ENCODE peak calls at places on chromosomes 5 and 9, in four cellular contexts. M, C, A and I are unnamed samples.
A peak's percentile ranks its signal among the peaks of the same experiment; 100 is the strongest.

GRCh38 chr5:83469075-83469474 is 2.5 kb upstream of the VCAN start:
- DNase-seq in M (no peak), C (no peak), A (no peak), I (no peak)

GRCh38 chr9:3478549-3478953 is 47.2 kb downstream of the RFX3 start:
- DNase-seq in M (no peak), C (no peak), A (no peak), I (peak; percentile 78)

GRCh38 chr5:41869150-41869738 is 981 bp downstream of the OXCT1 start:
- DNase-seq in M (peak; percentile 91), C (no peak), A (peak; percentile 56), I (peak; percentile 42)

GRCh38 chr9:5578698-5579085 is 50.2 kb upstream of the RIC1 start:
- DNase-seq in M (no peak), C (no peak), A (no peak), I (peak; percentile 38)

GRCh38 chr9:121835581-121836381 is 184.3 kb downstream of the DAB2IP start:
- DNase-seq in M (peak; percentile 30), C (no peak), A (no peak), I (no peak)

GRCh38 chr9:120394058-120394669 is 185.8 kb downstream of the CDK5RAP2 start:
- DNase-seq in M (peak; percentile 36), C (peak; percentile 79), A (no peak), I (peak; percentile 89)

GRCh38 chr9:32004431-32005076 is 379.9 kb upstream of the ACO1 start:
- DNase-seq in M (no peak), C (no peak), A (no peak), I (no peak)

GRCh38 chr9:4237748-4238511 is 61.9 kb downstream of the GLIS3 start:
- DNase-seq in M (no peak), C (no peak), A (peak; percentile 83), I (no peak)

GRCh38 chr9:5879419-5880181 is 11.1 kb upstream of the MLANA start:
- DNase-seq in M (no peak), C (peak; percentile 56), A (peak; percentile 8), I (peak; percentile 89)

GRCh38 chr9:126677188-126678084 is 63.7 kb downstream of the LMX1B start:
- DNase-seq in M (no peak), C (no peak), A (peak; percentile 36), I (no peak)

GRCh38 chr5:154945695-154946301 is 4.9 kb downstream of the MRPL22 start:
- DNase-seq in M (no peak), C (no peak), A (peak; percentile 20), I (no peak)

GRCh38 chr5:139472410-139473030 is 1.7 kb downstream of the SMIM33 start:
- DNase-seq in M (no peak), C (no peak), A (no peak), I (no peak)

GRCh38 chr5:153441997-153442396 is 48.5 kb upstream of the GRIA1 start:
- DNase-seq in M (no peak), C (no peak), A (no peak), I (no peak)

GRCh38 chr5:4104831-4105597 is 509.4 kb downstream of the IRX1 start:
- DNase-seq in M (no peak), C (no peak), A (no peak), I (no peak)

GRCh38 chr9:96758845-96759673 is 18.8 kb downstream of the ZNF510 start:
- DNase-seq in M (no peak), C (no peak), A (no peak), I (no peak)

GRCh38 chr9:125428515-125429467 is 167.2 kb downstream of the GAPVD1 start:
- DNase-seq in M (peak; percentile 64), C (no peak), A (no peak), I (no peak)

GRCh38 chr5:66985394-66985793 is 211.2 kb downstream of the CD180 start:
- DNase-seq in M (no peak), C (no peak), A (no peak), I (no peak)

GRCh38 chr5:149238540-149238939 is 33.1 kb upstream of the AFAP1L1 start:
- DNase-seq in M (no peak), C (no peak), A (no peak), I (no peak)

GRCh38 chr5:149242339-149242738 is 29.3 kb upstream of the AFAP1L1 start:
- DNase-seq in M (no peak), C (no peak), A (no peak), I (no peak)

GRCh38 chr5:149239917-149240316 is 31.7 kb upstream of the AFAP1L1 start:
- DNase-seq in M (no peak), C (no peak), A (no peak), I (no peak)

GRCh38 chr5:149237662-149238061 is 34.0 kb upstream of the AFAP1L1 start:
- DNase-seq in M (no peak), C (no peak), A (peak; percentile 23), I (no peak)

GRCh38 chr5:149240354-149240998 is 31.2 kb upstream of the AFAP1L1 start:
- DNase-seq in M (peak; percentile 69), C (no peak), A (no peak), I (no peak)
- H3K4me3 ChIP-seq in M (no peak overlapping the region), C (no peak overlapping the region), A (no peak overlapping the region), I (no peak overlapping the region)

GRCh38 chr9:92637331-92637730 is 32.6 kb downstream of the IPPK start:
- DNase-seq in M (peak; percentile 60), C (no peak), A (no peak), I (no peak)
- H3K36me3 ChIP-seq in M (peaks cover 55% of the 10 kb centered on the region), C (peaks cover 68% of the 10 kb centered on the region), A (peaks cover 3% of the 10 kb centered on the region), I (peaks cover 32% of the 10 kb centered on the region)

DNA sequence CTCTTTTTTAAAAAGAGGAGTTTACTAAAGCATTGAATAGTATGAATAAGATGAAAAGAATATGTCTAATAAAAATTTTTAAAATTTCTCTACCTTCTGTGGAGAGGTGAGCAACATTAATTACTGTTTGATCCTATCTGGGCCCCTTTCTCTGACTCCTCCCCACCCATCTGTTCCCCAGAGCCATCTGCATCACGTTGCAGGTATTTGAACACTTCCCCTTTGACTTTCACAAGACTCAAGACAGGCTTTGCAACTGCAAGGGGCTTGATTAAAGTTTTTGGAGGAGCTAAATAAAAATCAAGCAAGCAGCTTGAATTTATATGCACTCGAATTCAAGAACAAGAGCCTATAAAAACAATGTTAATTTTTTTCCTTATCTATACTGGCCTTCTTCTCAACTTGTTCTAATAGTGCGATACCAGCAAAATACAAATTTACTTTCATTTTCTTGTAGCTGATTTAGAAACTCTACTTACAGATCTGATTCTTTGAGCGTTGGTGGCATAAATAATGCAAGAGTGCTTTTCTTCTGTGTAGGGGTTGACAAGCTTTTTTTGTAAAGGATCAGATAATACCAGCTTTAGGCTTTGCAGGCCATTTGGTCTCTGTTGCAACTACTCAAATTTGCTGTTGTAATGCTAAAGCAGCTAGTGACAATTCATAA is 21.3 kb downstream of the TXNDC8 start:
- DNase-seq in M (no peak), C (no peak), A (no peak), I (no peak)
- H3K4me3 ChIP-seq in M (no peak overlapping the region), C (no peak overlapping the region), A (no peak overlapping the region), I (no peak overlapping the region)

GRCh38 chr5:37039824-37040223 is 163.3 kb downstream of the NIPBL start:
- DNase-seq in M (no peak), C (no peak), A (no peak), I (no peak)

GRCh38 chr5:37047947-37048346 is 171.4 kb downstream of the NIPBL start:
- DNase-seq in M (no peak), C (no peak), A (no peak), I (no peak)

GRCh38 chr5:37043693-37044092 is 167.1 kb downstream of the NIPBL start:
- DNase-seq in M (no peak), C (no peak), A (no peak), I (no peak)

GRCh38 chr5:37044120-37044519 is 167.6 kb downstream of the NIPBL start:
- DNase-seq in M (no peak), C (no peak), A (no peak), I (no peak)

GRCh38 chr5:37045703-37046102 is 169.1 kb downstream of the NIPBL start:
- DNase-seq in M (no peak), C (no peak), A (no peak), I (no peak)
- H3K36me3 ChIP-seq in M (peaks cover 20% of the 10 kb centered on the region), C (peaks cover 8% of the 10 kb centered on the region), A (peaks cover 25% of the 10 kb centered on the region), I (peaks cover 30% of the 10 kb centered on the region)

DNA sequence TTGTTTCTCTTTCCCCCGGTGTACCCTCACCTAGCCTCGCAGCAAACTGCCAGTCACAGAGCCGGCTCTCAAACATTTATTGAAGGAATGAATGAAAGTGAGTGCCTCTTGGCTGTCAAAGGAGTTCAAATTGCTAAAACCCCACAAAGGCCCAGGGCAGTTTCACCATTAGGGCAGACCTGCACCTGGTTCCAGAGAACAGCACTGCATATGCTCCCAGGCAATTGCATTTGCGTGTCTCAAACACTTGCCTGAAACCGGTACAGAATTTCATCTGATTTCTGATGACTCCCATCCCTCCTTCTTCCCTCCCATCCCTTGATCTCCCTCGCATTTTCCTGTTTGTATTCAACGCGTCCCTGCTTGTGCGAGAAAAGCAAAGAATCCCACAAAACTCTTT is 165.6 kb upstream of the ZNF462 start:
- DNase-seq in M (no peak), C (no peak), A (no peak), I (peak; percentile 6)
- H3K4me3 ChIP-seq in M (no peak overlapping the region), C (peak overlapping the region; percentile 46), A (no peak overlapping the region), I (no peak overlapping the region)

DNA sequence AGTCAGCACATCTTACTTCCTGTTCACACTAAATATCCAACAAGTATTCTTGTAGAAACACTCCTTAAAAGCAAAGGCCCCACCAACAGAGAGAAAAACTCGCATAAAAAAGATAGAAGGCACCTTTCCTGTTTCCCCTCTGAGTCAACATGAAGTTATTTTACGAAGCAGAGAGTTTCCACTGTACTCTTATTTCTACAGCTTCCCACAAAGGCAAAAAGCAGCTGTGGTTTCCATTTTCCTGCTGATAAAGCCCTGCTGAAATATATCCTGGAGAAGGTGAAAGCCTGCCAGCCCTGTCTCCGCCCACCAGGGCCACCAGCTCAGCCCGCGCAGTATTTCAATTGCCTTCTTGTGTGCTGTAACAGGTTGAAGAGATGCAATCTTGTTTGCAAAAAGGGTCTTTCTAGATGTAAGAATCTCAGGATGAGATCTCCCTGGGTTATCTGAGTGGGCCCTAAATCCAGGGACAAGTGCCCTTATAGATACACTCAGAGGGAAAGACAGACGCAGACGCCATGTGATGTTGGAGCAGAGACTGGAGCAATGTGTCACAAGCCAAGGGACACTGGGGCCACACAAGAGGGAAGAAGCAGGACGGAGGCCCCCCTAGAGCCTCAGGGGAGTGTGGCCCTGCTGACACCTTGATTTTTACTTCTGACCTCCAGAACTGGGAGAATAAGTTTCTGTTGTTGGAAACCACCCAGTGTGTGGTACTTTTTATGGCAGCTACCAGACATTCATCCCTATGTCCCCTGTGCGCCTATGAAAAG is 19.9 kb downstream of the SEMA4D start:
- DNase-seq in M (peak; percentile 53), C (peak; percentile 22), A (no peak), I (peak; percentile 26)
- H3K36me3 ChIP-seq in M (no peaks in the 10 kb centered on the region), C (no peaks in the 10 kb centered on the region), A (no peaks in the 10 kb centered on the region), I (no peaks in the 10 kb centered on the region)